ENCODE peak calls at places on chromosomes 1 and 21, in nine cellular contexts. F is endothelial cell of umbilical vein; X is posterior vena cava; Y is AG09319; Q is amygdala; I is ovary; J is NCI-H2081; W is SW480; L is effector CD4-positive, alpha-beta T cell. T is an unnamed sample.

GRCh38 chr1:93672477-93673158 is 9.0 kb downstream of the BCAR3 start:
- DNase-seq in F (peak; percentile 24), X (no peak), Y (no peak), Q (no peak), I (peak; percentile 58), J (no peak), W (no peak), L (no peak), T (no peak)

GRCh38 chr1:208149776-208150514 is 94.2 kb downstream of the PLXNA2 start:
- DNase-seq in F (no peak), X (no peak), Y (no peak), Q (no peak), I (no peak), J (no peak), W (peak; percentile 32), L (no peak), T (peak; percentile 60)

GRCh38 chr21:37936010-37936785 is 19.9 kb upstream of the KCNJ6 start:
- DNase-seq in F (no peak), X (no peak), Y (no peak), Q (no peak), I (no peak), J (no peak), W (no peak), L (no peak), T (no peak)

GRCh38 chr21:37006521-37007291 is at the start of gene RIPPLY3:
- DNase-seq in F (no peak), X (no peak), Y (no peak), Q (no peak), I (no peak), J (no peak), W (peak; percentile 42), L (no peak), T (no peak)

GRCh38 chr1:10514490-10515235 is 39.9 kb downstream of the PEX14 start:
- DNase-seq in F (no peak), X (no peak), Y (no peak), Q (peak; percentile 22), I (no peak), J (peak; percentile 37), W (peak; percentile 53), L (no peak), T (no peak)

GRCh38 chr1:213370523-213370922 is 319.5 kb downstream of the RPS6KC1 start:
- DNase-seq in F (no peak), X (no peak), Y (no peak), Q (no peak), I (no peak), J (no peak), W (no peak), L (no peak), T (no peak)

GRCh38 chr1:46001087-46001785 is 131.2 kb downstream of the PIK3R3 start:
- DNase-seq in F (no peak), X (no peak), Y (no peak), Q (no peak), I (no peak), J (no peak), W (no peak), L (no peak), T (no peak)

GRCh38 chr1:27527223-27527856 is 37.4 kb upstream of the WASF2 start:
- DNase-seq in F (no peak), X (peak; percentile 79), Y (no peak), Q (peak; percentile 44), I (peak; percentile 88), J (peak; percentile 94), W (peak; percentile 61), L (peak; percentile 37), T (peak; percentile 37)

GRCh38 chr1:74160045-74160444 is 37.9 kb downstream of the LRRIQ3 start:
- DNase-seq in F (no peak), X (no peak), Y (no peak), Q (no peak), I (no peak), J (no peak), W (no peak), L (no peak), T (no peak)